ENCODE peak calls at places on chromosomes 4 and X, in six cellular contexts. C is left lobe of liver, U is T-cell, L is NCI-H460, R is mesenchymal stem cell, M is lower lobe of right lung. V is an unnamed sample.

GRCh38 chr4:8371251-8371995 is 69.1 kb downstream of the ACOX3 start:
- DNase-seq in C (no peak), U (no peak), L (no peak), R (no peak), M (peak), V (no peak)

GRCh38 chr4:119550857-119551532 is 77.6 kb downstream of the PDE5A start:
- DNase-seq in C (no peak), U (no peak), L (no peak), R (peak), M (no peak), V (no peak)

GRCh38 chrX:153595859-153596857 is 2.8 kb downstream of the CCNQ start:
- DNase-seq in C (no peak), U (no peak), L (no peak), R (no peak), M (no peak), V (no peak)

GRCh38 chr4:79852305-79852730 is 220.7 kb downstream of the ANTXR2 start:
- DNase-seq in C (no peak), U (no peak), L (peak), R (peak), M (peak), V (no peak)

GRCh38 chr4:72604324-72604723 is 35.3 kb upstream of the ADAMTS3 start:
- DNase-seq in C (no peak), U (no peak), L (no peak), R (no peak), M (no peak), V (no peak)

GRCh38 chrX:76420237-76420636 is 7.3 kb upstream of the MAGEE1 start:
- DNase-seq in C (no peak), U (no peak), L (no peak), R (no peak), M (no peak), V (no peak)

GRCh38 chrX:55713635-55714034 is 3.9 kb upstream of the RRAGB start:
- DNase-seq in C (no peak), U (no peak), L (no peak), R (no peak), M (no peak), V (no peak)

GRCh38 chr4:94504545-94504944 is 52.8 kb downstream of the PDLIM5 start:
- DNase-seq in C (no peak), U (no peak), L (no peak), R (peak), M (no peak), V (no peak)

GRCh38 chrX:2385224-2385623 is 115.6 kb downstream of the DHRSX start:
- DNase-seq in C (no peak), U (no peak), L (peak), R (peak), M (no peak), V (no peak)

GRCh38 chr4:110132822-110133719 is 65.3 kb downstream of the ELOVL6 start:
- DNase-seq in C (no peak), U (no peak), L (no peak), R (no peak), M (no peak), V (peak)

GRCh38 chr4:40967550-40967949 is 217.8 kb downstream of the NSUN7 start:
- DNase-seq in C (no peak), U (no peak), L (no peak), R (no peak), M (no peak), V (no peak)

GRCh38 chr4:121696140-121696640 is 590 bp downstream of the ANXA5 start:
- DNase-seq in C (peak), U (peak), L (no peak), R (peak), M (peak), V (peak)

GRCh38 chr4:147860960-147861359 is 129.1 kb downstream of the ARHGAP10 start:
- DNase-seq in C (no peak), U (no peak), L (no peak), R (no peak), M (no peak), V (no peak)

GRCh38 chr4:15870921-15871664 is 67.4 kb downstream of the FGFBP1 start:
- DNase-seq in C (no peak), U (no peak), L (no peak), R (no peak), M (no peak), V (no peak)

GRCh38 chr4:81482344-81482743 is 10.6 kb upstream of the RASGEF1B start:
- DNase-seq in C (no peak), U (no peak), L (no peak), R (no peak), M (no peak), V (no peak)

GRCh38 chr4:139207873-139208403 is 30.9 kb upstream of the ELF2 start:
- DNase-seq in C (no peak), U (no peak), L (no peak), R (no peak), M (no peak), V (no peak)

GRCh38 chrX:154800508-154801207 is 4.6 kb downstream of the MPP1 start:
- DNase-seq in C (no peak), U (no peak), L (no peak), R (no peak), M (no peak), V (no peak)

GRCh38 chrX:40097101-40097491 is 662 bp downstream of the BCOR start:
- DNase-seq in C (no peak), U (peak), L (no peak), R (peak), M (no peak), V (no peak)

GRCh38 chr4:26873391-26874026 is 12.9 kb downstream of the STIM2 start:
- DNase-seq in C (no peak), U (peak), L (no peak), R (no peak), M (no peak), V (no peak)

GRCh38 chr4:98639523-98639922 is 18.9 kb downstream of the TSPAN5 start:
- DNase-seq in C (no peak), U (no peak), L (no peak), R (peak), M (no peak), V (no peak)

V was measured in NCI-H526.